ENCODE peak calls at places on chromosomes 12 and 14, in ten cellular contexts. V is neuronal stem cell; S is astrocyte; M is left ventricle myocardium inferior; B is cardiac muscle cell; T is psoas muscle; X is right atrium auricular region; L is CD4-positive, alpha-beta memory T cell; Q is CD8-positive, alpha-beta T cell; G is transverse colon. W is an unnamed sample.

GRCh38 chr12:4115570-4115969 is 158.0 kb upstream of the CCND2 start:
- DNase-seq in Q (no peak), S (no peak), V (no peak), G (no peak), L (no peak), T (no peak), B (no peak), X (no peak), M (no peak), W (no peak)

GRCh38 chr14:93348292-93348691 is 1.3 kb downstream of the COX8C start:
- DNase-seq in B (no peak), Q (no peak), X (no peak), L (no peak), T (no peak), S (no peak), G (no peak), M (no peak), V (no peak), W (no peak)

GRCh38 chr12:124242529-124243065 is 52.3 kb upstream of the RFLNA start:
- DNase-seq in B (no peak), V (no peak), S (no peak), Q (no peak), T (no peak), L (no peak), G (no peak), M (no peak), X (no peak), W (no peak)

GRCh38 chr12:24478254-24478653 is 470.6 kb downstream of the BCAT1 start:
- DNase-seq in Q (no peak), V (no peak), L (no peak), S (peak; percentile 15), M (no peak), T (no peak), X (no peak), B (no peak), G (no peak), W (no peak)

GRCh38 chr12:49190317-49190716 is 1.4 kb upstream of the TUBA1A start:
- DNase-seq in M (no peak), V (no peak), T (no peak), B (no peak), X (no peak), L (no peak), Q (no peak), S (no peak), G (no peak), W (no peak)

GRCh38 chr12:57280234-57281062 is 29.5 kb upstream of the STAC3 start:
- DNase-seq in B (peak; percentile 91), V (no peak), Q (peak; percentile 15), L (peak; percentile 62), S (peak; percentile 98), T (no peak), X (no peak), G (peak; percentile 73), M (no peak), W (peak; percentile 56)

GRCh38 chr14:27409936-27410335 is 812.1 kb upstream of the NOVA1 start:
- DNase-seq in V (no peak), T (no peak), M (no peak), S (peak; percentile 26), L (no peak), Q (no peak), G (no peak), X (no peak), B (no peak), W (no peak)

GRCh38 chr14:106318700-106319099 is 792.3 kb downstream of the TMEM121 start:
- DNase-seq in Q (no peak), B (no peak), L (peak; percentile 57), G (no peak), T (no peak), S (no peak), X (no peak), V (no peak), M (no peak), W (no peak)

GRCh38 chr14:87434011-87434410 is 559.0 kb downstream of the GALC start:
- DNase-seq in M (no peak), G (no peak), L (no peak), T (no peak), S (no peak), V (no peak), B (no peak), Q (no peak), X (no peak), W (no peak)

GRCh38 chr14:87434680-87435079 is 558.3 kb downstream of the GALC start:
- DNase-seq in T (no peak), M (no peak), L (no peak), G (no peak), Q (no peak), S (no peak), B (no peak), X (no peak), V (no peak), W (no peak)

GRCh38 chr14:87430810-87431209 is 562.2 kb downstream of the GALC start:
- DNase-seq in V (no peak), T (no peak), Q (no peak), L (no peak), M (no peak), X (no peak), G (no peak), S (peak; percentile 17), B (peak; percentile 9), W (no peak)

GRCh38 chr14:87432698-87433097 is 560.3 kb downstream of the GALC start:
- DNase-seq in X (no peak), T (no peak), M (no peak), S (no peak), G (no peak), L (no peak), Q (no peak), V (no peak), B (no peak), W (no peak)
- H3K4me3 ChIP-seq in X (no peak overlapping the region), T (no peak overlapping the region), M (no peak overlapping the region), S (no peak overlapping the region), G (no peak overlapping the region), L (no peak overlapping the region), Q (no peak overlapping the region), V (no peak overlapping the region), B (no peak overlapping the region), W (no peak overlapping the region)

DNA sequence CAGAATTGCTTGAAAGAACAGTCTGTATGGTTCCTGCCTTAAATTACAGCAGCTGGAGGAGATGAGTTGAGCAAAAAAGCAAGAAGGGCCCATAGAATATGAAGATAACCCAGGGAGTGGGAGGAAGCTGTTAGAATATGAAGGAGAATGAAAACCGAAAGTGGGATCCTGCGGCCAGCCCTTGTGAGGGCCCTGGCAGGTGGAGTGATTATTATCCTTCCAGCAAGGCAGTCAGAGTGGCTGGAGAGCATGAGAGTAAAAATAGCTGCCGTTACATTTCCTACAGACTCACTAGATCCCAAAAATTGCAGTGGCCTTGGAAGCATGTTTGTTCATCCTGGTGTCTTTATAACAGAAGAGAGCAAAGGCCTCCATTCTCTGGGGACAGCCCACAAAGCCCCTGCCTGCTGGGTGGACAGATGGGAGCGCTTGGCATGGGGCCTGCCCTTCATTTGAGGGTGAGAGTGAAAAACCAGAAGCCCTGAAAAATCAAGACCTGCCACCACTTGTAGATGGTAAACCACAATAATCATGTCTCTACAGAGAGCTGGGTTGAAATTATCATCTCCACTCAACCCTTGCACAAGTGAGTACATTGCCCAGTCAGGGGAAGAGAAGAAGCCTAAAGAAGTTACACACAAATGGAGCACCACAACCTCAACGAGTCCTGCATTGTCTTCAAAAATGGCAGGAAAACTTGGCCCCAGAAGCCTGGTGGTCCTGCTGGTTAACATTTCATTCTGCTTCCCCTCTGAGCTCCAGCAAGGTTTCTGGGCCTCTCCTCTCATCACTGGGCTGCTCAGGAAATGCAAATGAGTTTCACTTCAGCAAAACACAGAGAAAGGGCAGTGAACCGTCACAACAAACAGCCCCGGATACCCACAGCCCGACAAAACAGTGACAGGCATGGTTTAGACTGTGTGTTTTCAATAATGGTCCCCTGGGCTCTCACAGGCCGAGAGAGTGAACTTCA is 20.5 kb downstream of the ZDHHC22 start:
- DNase-seq in S (no peak), B (peak; percentile 32), G (peak; percentile 59), T (no peak), X (no peak), L (peak; percentile 78), V (no peak), Q (no peak), M (no peak), W (no peak)
- H3K27ac ChIP-seq in S (no peak overlapping the region), B (peak overlapping the region; percentile 43), G (peak overlapping the region; percentile 75), T (peak overlapping the region; percentile 73), X (peak overlapping the region; percentile 60), L (peak overlapping the region; percentile 71), V (no peak overlapping the region), Q (peak overlapping the region; percentile 53), M (peak overlapping the region; percentile 79), W (peak overlapping the region; percentile 43)

GRCh38 chr14:68208726-68209125 is 389.1 kb downstream of the RAD51B start:
- DNase-seq in S (no peak), X (no peak), M (no peak), G (no peak), L (peak; percentile 33), B (no peak), Q (no peak), V (no peak), T (no peak), W (no peak)

GRCh38 chr14:68211886-68212285 is 392.3 kb downstream of the RAD51B start:
- DNase-seq in B (no peak), L (no peak), G (no peak), T (no peak), S (no peak), Q (no peak), X (no peak), V (no peak), M (no peak), W (no peak)

GRCh38 chr14:68211421-68211820 is 391.8 kb downstream of the RAD51B start:
- DNase-seq in G (no peak), V (no peak), M (no peak), S (peak; percentile 23), Q (no peak), X (no peak), L (no peak), B (no peak), T (no peak), W (no peak)

GRCh38 chr14:68208218-68208617 is 388.6 kb downstream of the RAD51B start:
- DNase-seq in B (no peak), S (peak; percentile 62), T (no peak), V (no peak), M (no peak), Q (no peak), X (no peak), G (no peak), L (no peak), W (no peak)

DNA sequence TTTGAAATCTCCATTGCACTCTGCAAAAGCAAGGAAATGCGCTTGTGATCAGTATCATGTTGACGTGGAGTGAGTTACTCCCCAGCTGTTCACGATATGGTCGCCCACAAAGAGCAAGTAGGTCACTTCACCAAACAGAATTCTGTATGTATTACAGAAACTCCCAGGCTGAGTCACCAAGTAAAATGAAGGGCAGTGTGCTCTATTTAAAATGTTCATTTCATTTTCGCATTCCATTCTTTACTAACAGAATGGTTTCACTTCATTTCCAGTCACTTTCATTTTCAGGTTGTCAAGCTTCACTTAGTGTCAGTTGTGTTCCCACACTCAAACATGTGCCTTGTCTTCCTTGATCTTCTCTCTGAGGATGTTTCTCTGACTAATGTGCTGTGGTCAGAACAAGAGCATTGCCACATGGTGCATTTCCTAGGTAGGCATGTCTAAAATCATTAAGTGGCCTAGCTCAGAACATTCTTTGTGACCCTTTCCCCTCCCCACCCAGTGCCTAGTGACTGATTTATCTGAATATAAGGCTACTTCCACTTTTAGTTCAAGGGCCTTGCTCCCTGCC is 391.2 kb downstream of the RAD51B start:
- DNase-seq in L (peak; percentile 75), B (peak; percentile 94), S (peak; percentile 99), V (no peak), Q (no peak), T (no peak), G (no peak), M (no peak), X (no peak), W (no peak)
- H3K4me3 ChIP-seq in L (peak overlapping the region; percentile 29), B (no peak overlapping the region), S (peak overlapping the region; percentile 30), V (no peak overlapping the region), Q (peak overlapping the region; percentile 28), T (peak overlapping the region; percentile 15), G (no peak overlapping the region), M (peak overlapping the region; percentile 37), X (no peak overlapping the region), W (no peak overlapping the region)

GRCh38 chr12:98868076-98868475 is 223.0 kb downstream of the APAF1 start:
- DNase-seq in B (no peak), S (no peak), Q (no peak), T (no peak), X (no peak), V (no peak), M (no peak), L (no peak), G (no peak), W (no peak)
- H3K27ac ChIP-seq in B (no peak overlapping the region), S (no peak overlapping the region), Q (no peak overlapping the region), T (no peak overlapping the region), X (no peak overlapping the region), V (no peak overlapping the region), M (no peak overlapping the region), L (no peak overlapping the region), G (no peak overlapping the region), W (no peak overlapping the region)

W was measured in prostate gland.